ENCODE peak calls at places on chromosome 3, in five cellular contexts. K, O, L, P and Z are unnamed samples.

GRCh38 chr3:167120828-167121227 is 259.3 kb downstream of the ZBBX start:
- DNase-seq in K (no peak), O (no peak), L (no peak), P (no peak), Z (no peak)

GRCh38 chr3:13224967-13225366 is 151.7 kb upstream of the IQSEC1 start:
- DNase-seq in K (no peak), O (no peak), L (no peak), P (no peak), Z (no peak)

GRCh38 chr3:42892807-42893206 is 13.1 kb upstream of the ZNF662 start:
- DNase-seq in K (no peak), O (no peak), L (no peak), P (no peak), Z (no peak)

GRCh38 chr3:134092231-134092701 is 62.5 kb upstream of the SLCO2A1 start:
- DNase-seq in K (no peak), O (no peak), L (no peak), P (no peak), Z (no peak)

GRCh38 chr3:67094769-67095168 is 96.7 kb downstream of the KBTBD8 start:
- DNase-seq in K (no peak), O (no peak), L (no peak), P (no peak), Z (no peak)

GRCh38 chr3:183303725-183304124 is 50.7 kb downstream of the B3GNT5 start:
- DNase-seq in K (no peak), O (no peak), L (no peak), P (no peak), Z (no peak)

GRCh38 chr3:148902173-148902791 is 37.2 kb downstream of the CPA3 start:
- DNase-seq in K (no peak), O (no peak), L (no peak), P (no peak), Z (no peak)

GRCh38 chr3:71703796-71704195 is 21.4 kb downstream of the EIF4E3 start:
- DNase-seq in K (no peak), O (no peak), L (no peak), P (no peak), Z (no peak)

GRCh38 chr3:196631655-196632032 is 7.8 kb upstream of the NRROS start:
- DNase-seq in K (no peak), O (no peak), L (no peak), P (no peak), Z (no peak)

GRCh38 chr3:13280856-13281656 is 139.1 kb downstream of the NUP210 start:
- DNase-seq in K (no peak), O (no peak), L (no peak), P (peak), Z (peak)

DNA sequence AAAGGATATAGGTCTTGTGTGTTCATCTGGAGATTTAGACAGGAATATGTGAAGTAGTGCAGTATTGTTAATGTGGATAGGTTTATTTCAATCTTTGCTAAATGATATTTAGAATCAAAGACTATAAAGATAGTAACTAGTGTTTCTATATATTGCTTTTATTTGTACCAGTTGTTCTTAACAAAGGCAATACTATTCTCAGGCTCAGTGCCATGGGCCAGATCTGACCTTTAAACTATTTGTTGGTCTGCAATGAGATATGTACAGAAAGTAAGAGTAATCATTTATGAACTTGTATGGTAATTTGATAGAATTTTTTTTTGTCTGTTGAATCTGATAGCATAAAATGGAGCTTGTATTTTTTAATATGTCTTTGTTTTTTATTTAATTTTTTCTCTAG is 146.7 kb upstream of the AZI2 start:
- DNase-seq in K (no peak), O (no peak), L (no peak), P (no peak), Z (no peak)
- TF ChIP-seq CTCF in K (no peak), O (no peak), L (no peak), P (no peak), Z (no peak)

DNA sequence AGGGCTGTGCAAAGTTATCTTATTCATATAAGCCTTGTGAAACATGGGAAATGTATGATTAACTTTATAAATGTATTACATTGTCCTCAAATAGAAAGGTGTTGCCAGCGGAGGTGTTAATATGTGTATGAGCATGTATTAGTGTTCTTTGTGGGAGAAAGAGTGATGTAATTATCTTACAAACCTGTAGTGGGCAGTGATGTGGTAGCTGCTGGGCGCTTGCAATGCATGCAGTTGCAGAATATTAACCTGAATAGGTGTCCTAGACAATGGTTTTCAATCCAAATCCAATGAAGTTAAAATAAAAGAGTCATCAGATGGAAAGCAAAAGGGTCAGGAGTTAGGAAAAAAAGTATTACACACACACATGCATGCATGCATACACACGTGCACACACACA is 881.3 kb upstream of the CADM2 start:
- DNase-seq in K (no peak), O (no peak), L (no peak), P (no peak), Z (no peak)
- TF ChIP-seq CTCF in K (peak), O (peak), L (no peak), P (no peak), Z (no peak)

DNA sequence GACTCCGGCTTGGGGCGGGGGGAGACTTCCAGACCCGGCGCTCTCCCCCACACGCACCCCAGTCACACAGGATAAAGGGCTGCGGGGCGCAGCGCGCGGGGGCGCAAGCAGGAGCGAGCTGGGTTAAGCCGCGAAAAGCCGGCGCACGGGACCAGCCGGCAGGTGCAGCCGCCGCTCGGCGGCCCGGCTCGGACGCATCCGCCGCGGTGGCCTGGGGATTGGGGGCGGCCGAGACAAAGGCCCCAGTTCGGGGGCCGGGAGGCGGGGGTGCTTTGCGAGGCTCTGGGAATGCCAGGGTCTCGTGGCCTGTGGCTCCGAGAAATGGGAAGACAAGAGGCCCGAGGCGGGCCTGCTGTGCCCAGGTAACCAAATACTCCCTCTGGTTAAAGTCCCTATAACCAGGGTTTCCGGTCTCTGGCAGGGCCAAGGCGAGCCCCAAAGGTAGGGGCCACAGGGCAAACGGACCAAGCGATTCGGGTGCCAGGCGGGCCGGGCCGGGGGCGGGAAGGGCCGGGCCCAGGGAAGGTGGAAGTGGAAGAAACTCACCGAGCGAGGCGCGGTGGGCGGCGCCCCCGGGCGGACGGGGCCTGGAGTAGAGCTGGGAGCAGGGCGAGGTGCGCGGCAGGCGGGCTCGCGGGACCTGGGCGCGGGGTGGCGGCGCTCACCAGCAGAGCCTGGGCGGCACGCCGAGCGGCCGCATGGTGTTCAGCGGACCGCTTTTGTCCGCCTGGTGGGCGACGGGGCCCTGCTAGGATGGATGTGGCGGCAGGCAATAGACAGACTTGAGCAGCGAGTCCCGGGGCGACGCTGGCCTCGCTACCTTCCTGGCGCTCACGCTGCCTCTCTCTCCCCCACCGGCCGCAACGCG is at the start of gene GATA2:
- DNase-seq in K (no peak), O (no peak), L (peak), P (no peak), Z (peak)
- TF ChIP-seq CTCF in K (no peak), O (no peak), L (no peak), P (no peak), Z (no peak)

DNA sequence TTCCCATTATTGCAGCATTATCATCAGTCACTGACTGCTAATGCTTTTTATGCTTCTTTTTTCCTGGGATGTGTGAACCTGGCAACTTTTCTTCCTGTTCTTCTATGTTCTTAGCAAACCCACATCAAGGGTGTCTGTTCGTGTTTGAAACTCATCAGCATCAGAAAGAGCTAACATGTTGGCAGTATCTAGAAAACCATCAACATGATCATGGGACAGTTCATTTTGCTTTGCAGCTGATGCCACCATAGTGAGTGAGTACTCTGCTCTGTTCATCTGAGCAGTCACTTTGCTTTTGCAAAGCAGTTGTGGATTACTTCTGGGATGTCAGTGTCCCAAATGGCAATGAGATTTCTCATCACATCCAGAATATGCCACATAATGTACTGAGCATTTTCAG is 5.9 kb downstream of the DPH3 start:
- DNase-seq in K (no peak), O (no peak), L (no peak), P (no peak), Z (no peak)
- TF ChIP-seq CTCF in K (no peak), O (no peak), L (no peak), P (no peak), Z (no peak)

GRCh38 chr3:184880616-184881015 is 68.7 kb downstream of the VPS8 start:
- DNase-seq in K (no peak), O (no peak), L (no peak), P (no peak), Z (no peak)

GRCh38 chr3:184873136-184873535 is 61.2 kb downstream of the VPS8 start:
- DNase-seq in K (peak), O (no peak), L (no peak), P (no peak), Z (no peak)

GRCh38 chr3:184872200-184872599 is 60.2 kb downstream of the VPS8 start:
- DNase-seq in K (no peak), O (no peak), L (no peak), P (no peak), Z (no peak)

GRCh38 chr3:184874709-184875644 is 63.0 kb downstream of the VPS8 start:
- DNase-seq in K (no peak), O (peak), L (no peak), P (peak), Z (peak)
- TF ChIP-seq CTCF in K (peak), O (peak), L (peak), P (peak), Z (peak)

GRCh38 chr3:135905058-135905724 is 60.3 kb upstream of the PPP2R3A start:
- DNase-seq in K (no peak), O (no peak), L (no peak), P (no peak), Z (no peak)
- TF ChIP-seq CTCF in K (peak), O (peak), L (no peak), P (no peak), Z (no peak)

DNA sequence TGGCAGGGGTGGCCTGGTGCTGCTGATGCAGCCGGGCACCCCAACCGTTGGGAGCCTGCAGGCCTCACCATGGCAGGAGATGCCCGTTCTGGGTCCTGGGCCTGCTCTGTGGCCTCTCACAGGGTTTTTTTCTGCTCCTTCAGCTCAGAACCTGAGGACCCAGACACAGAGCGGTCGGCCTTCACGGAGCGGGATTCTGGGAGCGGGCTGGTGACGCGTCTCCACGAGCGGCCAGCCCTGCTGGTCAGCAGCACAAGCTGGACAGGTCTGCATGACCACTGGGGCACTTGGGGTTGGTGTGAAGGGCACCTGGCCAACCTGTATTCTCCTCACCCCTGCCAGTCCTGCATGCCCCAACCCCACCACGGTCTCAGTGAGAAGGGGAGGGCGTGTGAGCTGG is 10.3 kb downstream of the ALG1L2 start:
- DNase-seq in K (no peak), O (no peak), L (no peak), P (no peak), Z (no peak)
- TF ChIP-seq CTCF in K (no peak), O (no peak), L (no peak), P (no peak), Z (no peak)